ENCODE peak calls at places on chromosomes 7 and 10, in ten cellular contexts. X is pancreas, N is A549, Y is Peyer's patch, B is OCI-LY7, U is ovary, L is colonic mucosa, E is stomach, T is IMR-90, R is heart right ventricle. M is an unnamed sample. For H3K4me1, the result is how much of the 10 kb centered on the place peaks cover.

GRCh38 chr10:114376523-114376922 is 27.8 kb downstream of the AFAP1L2 start:
- DNase-seq in Y (no peak), T (no peak), L (no peak), R (no peak), X (no peak), E (no peak), N (no peak), B (no peak), U (no peak), M (no peak)

GRCh38 chr7:157646551-157646950 is 309.7 kb downstream of the DNAJB6 start:
- DNase-seq in X (no peak), L (no peak), T (no peak), B (no peak), Y (no peak), R (no peak), E (no peak), N (no peak), U (no peak), M (no peak)

GRCh38 chr7:55021053-55021452 is 2.2 kb downstream of the EGFR start:
- DNase-seq in X (no peak), L (no peak), R (no peak), U (no peak), B (no peak), N (no peak), T (no peak), E (no peak), Y (no peak), M (no peak)

GRCh38 chr7:1466524-1467271 is 7.4 kb upstream of the MICALL2 start:
- DNase-seq in R (peak), L (peak), X (no peak), E (peak), N (peak), Y (peak), T (peak), B (no peak), U (peak), M (peak)

GRCh38 chr7:129052441-129052840 is 2.5 kb downstream of the TNPO3 start:
- DNase-seq in N (no peak), L (no peak), E (no peak), T (no peak), B (no peak), U (no peak), Y (no peak), R (no peak), X (no peak), M (no peak)

GRCh38 chr7:99193527-99194214 is 14.2 kb downstream of the KPNA7 start:
- DNase-seq in B (no peak), Y (no peak), L (no peak), U (no peak), E (no peak), R (no peak), T (peak), X (no peak), N (no peak), M (peak)

GRCh38 chr7:125495997-125496396 is 566.4 kb upstream of the POT1 start:
- DNase-seq in N (no peak), U (no peak), Y (no peak), X (no peak), R (no peak), B (no peak), L (no peak), E (no peak), T (no peak), M (no peak)

GRCh38 chr10:97279121-97279815 is 13.2 kb downstream of the ARHGAP19 start:
- DNase-seq in T (peak), E (no peak), N (peak), Y (no peak), X (no peak), R (no peak), L (no peak), B (no peak), U (peak), M (peak)

GRCh38 chr7:17036584-17036983 is 154.8 kb upstream of the AGR3 start:
- DNase-seq in U (no peak), L (no peak), B (no peak), E (no peak), X (no peak), T (no peak), N (no peak), R (no peak), Y (no peak), M (no peak)

GRCh38 chr7:74254858-74255379 is 720 bp upstream of the RFC2 start:
- DNase-seq in L (no peak), T (no peak), R (no peak), X (no peak), U (no peak), Y (no peak), E (no peak), N (no peak), B (peak), M (no peak)

GRCh38 chr10:72334196-72334831 is 20.4 kb downstream of the DNAJB12 start:
- DNase-seq in B (no peak), R (no peak), X (peak), Y (no peak), E (no peak), L (no peak), N (no peak), T (peak), U (peak), M (peak)

GRCh38 chr10:70587045-70587658 is 15.4 kb downstream of the PRF1 start:
- DNase-seq in U (no peak), Y (no peak), R (no peak), L (no peak), X (no peak), N (no peak), B (no peak), E (no peak), T (no peak), M (no peak)

GRCh38 chr10:43024942-43025700 is 51.7 kb upstream of the RET start:
- DNase-seq in N (no peak), R (no peak), Y (no peak), X (no peak), U (no peak), L (no peak), E (no peak), B (no peak), T (no peak), M (no peak)

GRCh38 chr7:158310924-158311713 is 276.5 kb downstream of the PTPRN2 start:
- DNase-seq in L (no peak), N (no peak), B (no peak), E (no peak), U (no peak), X (no peak), T (no peak), Y (no peak), R (no peak), M (no peak)

GRCh38 chr7:32516551-32517082 is 21.3 kb downstream of the AVL9 start:
- DNase-seq in B (no peak), U (no peak), T (no peak), N (no peak), R (no peak), L (peak), Y (no peak), X (no peak), E (no peak), M (peak)

GRCh38 chr7:141864765-141865447 is 23.6 kb upstream of the PRSS37 start:
- DNase-seq in Y (no peak), E (no peak), T (no peak), R (no peak), X (no peak), L (no peak), U (no peak), N (peak), B (no peak), M (no peak)

GRCh38 chr7:13540429-13540828 is 449.0 kb downstream of the ETV1 start:
- DNase-seq in U (no peak), E (no peak), T (peak), X (no peak), L (no peak), Y (no peak), N (no peak), B (no peak), R (no peak), M (no peak)

GRCh38 chr10:105757302-105757701 is 1116.2 kb downstream of the SORCS3 start:
- DNase-seq in Y (no peak), L (no peak), U (no peak), B (no peak), N (no peak), X (no peak), T (no peak), R (no peak), E (no peak), M (no peak)

GRCh38 chr7:67823345-67823744 is 826.7 kb downstream of the TYW1 start:
- DNase-seq in E (peak), N (peak), T (no peak), R (no peak), U (no peak), L (no peak), Y (no peak), B (no peak), X (peak), M (peak)

DNA sequence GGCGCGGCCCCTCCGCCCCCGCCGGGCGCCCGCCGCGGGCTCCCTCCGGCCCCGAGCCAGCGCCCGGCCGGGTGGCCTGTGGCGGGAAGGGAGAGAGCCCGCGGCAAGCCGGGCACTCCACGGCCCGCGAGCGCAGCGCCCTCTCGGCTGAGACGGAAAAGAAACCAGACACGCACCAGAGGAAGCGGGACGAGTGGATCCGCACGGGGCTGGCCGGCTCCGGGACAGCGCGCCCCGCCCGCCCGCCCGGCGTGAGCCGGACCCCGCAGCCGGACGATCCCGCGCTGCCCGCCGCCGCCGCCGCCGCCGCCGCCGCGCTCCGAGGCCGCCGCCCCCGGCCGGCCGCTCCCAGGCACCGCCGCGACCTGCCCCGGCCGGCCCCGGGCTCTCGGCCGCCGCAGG is 300 bp downstream of the ARHGAP21 start:
- DNase-seq in U (peak), L (peak), R (no peak), Y (peak), E (peak), T (peak), B (peak), X (no peak), N (no peak), M (peak)
- H3K4me1 ChIP-seq in U (under half), L (under half), R (under half), Y (under half), E (under half), T (under half), B (under half), X (under half), N (under half), M (under half)

DNA sequence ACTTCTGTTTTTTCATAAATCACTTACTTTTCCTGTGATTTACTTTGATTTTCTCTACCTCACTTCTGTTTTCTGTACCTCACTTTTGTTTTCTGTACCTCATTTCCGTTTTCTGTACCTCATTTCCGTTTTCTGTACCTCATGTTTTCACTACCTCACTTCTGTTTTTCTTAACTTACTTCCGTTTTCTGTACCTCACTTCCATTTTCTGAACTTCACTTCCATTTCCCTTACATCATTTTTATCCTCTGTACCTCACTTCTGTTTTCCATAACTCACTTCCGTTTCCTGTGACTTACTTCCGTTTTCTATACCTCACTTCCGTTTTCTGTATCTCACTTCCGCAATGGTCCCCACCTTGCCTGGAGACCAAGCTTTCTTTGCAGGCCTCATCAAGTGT is 491.9 kb upstream of the AKR1E2 start:
- DNase-seq in X (no peak), E (no peak), T (no peak), N (no peak), B (peak), Y (no peak), L (no peak), U (no peak), R (no peak), M (no peak)
- H3K4me3 ChIP-seq in X (no peak), E (no peak), T (no peak), N (no peak), B (peak), Y (no peak), L (no peak), U (no peak), R (no peak), M (no peak)

GRCh38 chr7:150379590-150380379 is 655 bp downstream of the ZNF775 start:
- DNase-seq in U (no peak), B (no peak), E (no peak), R (no peak), T (no peak), L (peak), Y (peak), X (no peak), N (peak), M (peak)

GRCh38 chr7:150378853-150379589 is at the start of gene ZNF775:
- DNase-seq in Y (peak), X (peak), L (peak), N (peak), T (peak), R (peak), U (peak), E (peak), B (peak), M (peak)

GRCh38 chr7:150376560-150376959 is 2.6 kb upstream of the ZNF775 start:
- DNase-seq in Y (peak), R (no peak), N (no peak), X (no peak), L (no peak), B (no peak), T (no peak), E (no peak), U (no peak), M (no peak)

GRCh38 chr7:150377116-150377979 is 1.8 kb upstream of the ZNF775 start:
- DNase-seq in T (no peak), Y (peak), B (peak), L (peak), E (no peak), U (no peak), X (no peak), N (no peak), R (no peak), M (no peak)

GRCh38 chr7:150378115-150378852 is 846 bp upstream of the ZNF775 start:
- DNase-seq in U (peak), L (peak), Y (peak), T (peak), R (peak), X (peak), E (peak), N (peak), B (peak), M (peak)
- H3K4me1 ChIP-seq in U (under half), L (under half), Y (under half), T (under half), R (under half), X (under half), E (half or more), N (under half), B (half or more), M (under half)

GRCh38 chr10:12196531-12197211 is 683 bp downstream of the CDC123 start:
- DNase-seq in L (no peak), Y (no peak), U (no peak), R (no peak), B (no peak), N (no peak), X (no peak), T (no peak), E (no peak), M (no peak)

GRCh38 chr10:12195281-12195602 is 449 bp downstream of the NUDT5 start:
- DNase-seq in B (peak), X (no peak), Y (no peak), T (no peak), U (no peak), L (no peak), R (no peak), N (no peak), E (no peak), M (no peak)

GRCh38 chr10:12200850-12201249 is 4.9 kb downstream of the CDC123 start:
- DNase-seq in T (no peak), E (no peak), Y (no peak), R (no peak), L (no peak), X (no peak), N (no peak), U (no peak), B (no peak), M (no peak)

GRCh38 chr10:12195603-12196506 is at the start of the genes CDC123 and NUDT5:
- DNase-seq in N (peak), B (peak), X (peak), Y (peak), E (peak), U (peak), R (peak), L (peak), T (peak), M (peak)

GRCh38 chr10:12198156-12198555 is 2.2 kb downstream of the CDC123 start:
- DNase-seq in Y (no peak), X (no peak), U (no peak), R (no peak), E (no peak), L (no peak), N (no peak), T (no peak), B (peak), M (no peak)
- H3K4me3 ChIP-seq in Y (no peak), X (no peak), U (no peak), R (no peak), E (no peak), L (no peak), N (no peak), T (no peak), B (peak), M (no peak)

GRCh38 chr10:110996256-110996655 is 76.9 kb downstream of the SHOC2 start:
- DNase-seq in Y (no peak), L (no peak), R (no peak), X (no peak), N (no peak), E (no peak), U (no peak), B (no peak), T (no peak), M (no peak)
- H3K4me1 ChIP-seq in Y (under half), L (under half), R (under half), X (under half), N (under half), E (under half), U (under half), B (under half), T (under half), M (under half)

GRCh38 chr7:27140108-27140842 is 3.2 kb downstream of the HOXA5 start:
- DNase-seq in R (no peak), T (no peak), L (peak), U (no peak), Y (peak), E (no peak), B (no peak), N (no peak), X (no peak), M (no peak)
- H3K4me3 ChIP-seq in R (no peak), T (peak), L (peak), U (no peak), Y (peak), E (peak), B (no peak), N (no peak), X (no peak), M (no peak)

GRCh38 chr10:79072994-79073654 is 4.4 kb downstream of the ZMIZ1 start:
- DNase-seq in R (no peak), E (no peak), L (peak), T (no peak), Y (no peak), B (no peak), U (no peak), N (no peak), X (no peak), M (no peak)
- H3K4me1 ChIP-seq in R (under half), E (half or more), L (under half), T (half or more), Y (under half), B (under half), U (under half), N (half or more), X (half or more), M (under half)

GRCh38 chr7:131388126-131388525 is 60.5 kb downstream of the MKLN1 start:
- DNase-seq in Y (no peak), T (no peak), U (no peak), N (no peak), L (no peak), R (no peak), B (no peak), X (no peak), E (no peak), M (no peak)

GRCh38 chr7:131390275-131390674 is 62.6 kb downstream of the MKLN1 start:
- DNase-seq in X (no peak), L (no peak), Y (no peak), U (no peak), B (no peak), T (no peak), R (no peak), N (no peak), E (no peak), M (no peak)

DNA sequence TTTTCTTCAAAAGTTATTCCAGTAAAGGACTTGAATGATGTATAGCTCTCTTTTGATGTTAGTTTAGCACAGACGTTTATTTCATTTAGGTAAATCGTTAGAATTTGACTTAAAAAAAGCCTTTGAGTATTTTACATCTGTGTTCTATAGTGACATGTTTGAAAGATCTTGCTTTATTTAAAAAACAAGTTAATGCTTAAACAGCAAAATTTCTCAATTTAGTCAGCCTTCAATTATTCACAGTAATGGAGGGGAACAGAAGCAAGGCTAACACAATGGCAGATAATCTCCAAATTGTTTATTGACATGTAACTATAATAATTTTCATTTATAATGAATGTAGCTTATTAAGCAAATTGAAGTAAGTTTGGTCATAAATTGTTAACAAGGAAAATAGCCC is 63.5 kb downstream of the MKLN1 start:
- DNase-seq in U (no peak), L (no peak), T (no peak), E (no peak), N (no peak), B (no peak), Y (no peak), X (no peak), R (no peak), M (no peak)
- H3K4me3 ChIP-seq in U (no peak), L (no peak), T (no peak), E (no peak), N (no peak), B (no peak), Y (no peak), X (no peak), R (no peak), M (no peak)

GRCh38 chr7:90938371-90938770 is 325.9 kb upstream of the FZD1 start:
- DNase-seq in T (peak), N (no peak), R (no peak), E (no peak), Y (no peak), B (no peak), X (no peak), U (no peak), L (no peak), M (no peak)
- H3K4me1 ChIP-seq in T (under half), N (under half), R (under half), E (under half), Y (under half), B (under half), X (under half), U (under half), L (under half), M (under half)

DNA sequence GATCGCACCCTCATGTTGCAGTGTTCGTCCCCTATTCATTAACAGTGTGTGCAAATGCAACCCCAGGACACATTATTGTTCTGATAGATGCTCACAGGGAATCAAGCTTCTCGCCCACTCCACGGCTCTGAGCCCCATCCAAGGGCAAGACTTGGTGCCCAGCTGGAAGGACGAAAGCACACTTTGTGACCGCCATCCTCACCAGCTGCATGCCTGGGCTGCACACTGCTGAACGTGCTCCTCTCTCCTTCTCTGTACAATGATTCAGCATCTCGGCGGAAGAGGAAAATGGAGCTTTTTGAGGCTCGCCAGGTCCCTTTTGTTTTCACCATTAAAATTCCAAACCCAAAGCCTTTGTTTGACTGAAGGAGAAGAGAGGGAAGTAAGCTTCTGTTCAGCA is 41.9 kb downstream of the MKI67 start:
- DNase-seq in X (no peak), B (no peak), Y (peak), T (no peak), E (no peak), L (no peak), N (no peak), U (no peak), R (no peak), M (no peak)
- H3K4me3 ChIP-seq in X (no peak), B (no peak), Y (no peak), T (no peak), E (no peak), L (no peak), N (no peak), U (no peak), R (no peak), M (no peak)